ENCODE peak calls at places on chromosome 16, in six cellular contexts. I is tibial nerve, H is transverse colon, K is esophagus squamous epithelium, B is upper lobe of right lung, O is sigmoid colon. A is an unnamed sample.

GRCh38 chr16:17557480-17557879 is 86.7 kb upstream of the XYLT1 start:
- DNase-seq in K (no peak), B (no peak), O (no peak), I (no peak), H (no peak), A (no peak)

GRCh38 chr16:87851141-87851587 is 18.1 kb downstream of the SLC7A5 start:
- DNase-seq in O (no peak), B (no peak), K (no peak), I (no peak), H (no peak), A (no peak)

GRCh38 chr16:14232106-14232890 is 161.2 kb downstream of the MRTFB start:
- DNase-seq in B (no peak), I (no peak), O (no peak), K (no peak), H (no peak), A (no peak)

GRCh38 chr16:1047123-1047522 is 25.4 kb upstream of the SSTR5 start:
- DNase-seq in I (no peak), H (no peak), K (no peak), B (no peak), O (no peak), A (no peak)

GRCh38 chr16:11004957-11005610 is 60.7 kb downstream of the CLEC16A start:
- DNase-seq in I (no peak), O (no peak), K (no peak), H (no peak), B (no peak), A (no peak)

GRCh38 chr16:81697886-81698635 is 81.0 kb upstream of the PLCG2 start:
- DNase-seq in H (no peak), O (no peak), I (no peak), K (no peak), B (peak; percentile 50), A (no peak)

GRCh38 chr16:2980227-2981176 is at the start of gene PKMYT1:
- DNase-seq in O (peak; percentile 94), K (no peak), B (peak; percentile 96), H (peak; percentile 94), I (peak; percentile 78), A (peak; percentile 84)

GRCh38 chr16:70520612-70521297 is 2.6 kb downstream of the COG4 start:
- DNase-seq in I (no peak), H (no peak), K (no peak), B (no peak), O (no peak), A (no peak)

GRCh38 chr16:88917146-88917914 is 50.9 kb upstream of the PABPN1L start:
- DNase-seq in B (no peak), H (no peak), I (no peak), O (no peak), K (no peak), A (no peak)

GRCh38 chr16:57384248-57385070 is 12.2 kb downstream of the CX3CL1 start:
- DNase-seq in B (no peak), O (no peak), H (peak; percentile 69), K (no peak), I (no peak), A (no peak)

DNA sequence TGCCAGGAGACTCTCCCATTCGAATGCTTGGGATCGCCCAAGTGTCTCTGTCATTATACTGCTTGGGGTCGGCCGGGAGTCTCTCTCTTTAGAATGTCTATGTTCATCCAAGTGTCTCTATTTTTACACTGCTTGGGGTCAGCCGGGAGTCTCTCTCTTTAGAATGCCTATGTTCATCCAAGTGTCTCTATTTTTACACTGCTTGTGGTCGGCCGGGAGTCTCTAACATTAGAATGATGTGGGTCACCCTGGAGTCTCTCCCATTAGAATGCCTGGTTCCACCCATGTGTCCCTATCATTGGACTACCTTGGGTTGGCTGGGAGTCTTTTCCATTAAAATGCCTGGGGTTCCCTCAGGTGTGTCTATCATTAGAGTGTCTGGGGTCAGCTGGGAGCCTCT is 2230.4 kb downstream of the TP53TG3F start:
- DNase-seq in B (no peak), K (no peak), H (no peak), O (no peak), I (no peak), A (no peak)
- H3K9me3 ChIP-seq in B (peaks cover 18% of the 10 kb centered on the region), K (peaks cover 51% of the 10 kb centered on the region), H (peaks cover 14% of the 10 kb centered on the region), O (peaks cover 2% of the 10 kb centered on the region), I (no peaks in the 10 kb centered on the region), A (no peaks in the 10 kb centered on the region)

DNA sequence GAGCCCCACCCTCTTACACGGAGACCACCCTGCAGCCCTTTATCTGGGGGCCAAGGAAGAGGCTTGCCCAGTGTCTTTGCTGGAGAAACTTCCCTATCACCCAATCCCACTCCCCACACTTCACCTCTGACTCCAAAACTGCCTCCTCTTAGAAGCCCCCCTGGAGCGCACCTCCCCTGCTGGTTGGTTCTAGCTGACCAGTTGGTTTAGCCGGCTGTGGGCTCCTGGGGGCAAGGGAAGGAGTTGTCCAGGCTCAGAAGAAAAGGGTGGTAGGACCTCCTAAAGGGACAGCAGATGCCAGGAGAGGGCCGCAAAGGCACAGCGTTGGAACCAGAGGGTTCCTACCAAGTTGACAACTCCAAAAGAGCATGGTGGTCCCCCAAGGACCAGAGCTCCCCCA is 2.0 kb downstream of the BCAR1 start:
- DNase-seq in H (no peak), B (no peak), O (no peak), I (no peak), K (no peak), A (no peak)
- H3K4me3 ChIP-seq in H (no peak overlapping the region), B (peak overlapping the region; percentile 82), O (no peak overlapping the region), I (peak overlapping the region; percentile 81), K (peak overlapping the region; percentile 83), A (no peak overlapping the region)

GRCh38 chr16:35746281-35746962 is 2287.0 kb downstream of the TP53TG3F start:
- DNase-seq in H (no peak), I (no peak), K (no peak), O (no peak), B (no peak), A (no peak)

GRCh38 chr16:35749253-35750141 is 2290.1 kb downstream of the TP53TG3F start:
- DNase-seq in I (no peak), K (no peak), H (no peak), O (no peak), B (no peak), A (no peak)

GRCh38 chr16:35746963-35747657 is 2287.7 kb downstream of the TP53TG3F start:
- DNase-seq in B (no peak), I (no peak), H (no peak), K (no peak), O (no peak), A (no peak)

GRCh38 chr16:35748621-35749252 is 2289.3 kb downstream of the TP53TG3F start:
- DNase-seq in B (no peak), O (no peak), H (no peak), I (no peak), K (no peak), A (no peak)

GRCh38 chr16:35747658-35748455 is 2288.4 kb downstream of the TP53TG3F start:
- DNase-seq in I (no peak), H (no peak), B (no peak), K (no peak), O (no peak), A (no peak)
- H3K9me3 ChIP-seq in I (no peaks in the 10 kb centered on the region), H (peaks cover 8% of the 10 kb centered on the region), B (no peaks in the 10 kb centered on the region), K (peaks cover 35% of the 10 kb centered on the region), O (no peaks in the 10 kb centered on the region), A (no peaks in the 10 kb centered on the region)

GRCh38 chr16:85867189-85867588 is 31.8 kb upstream of the IRF8 start:
- DNase-seq in B (no peak), I (no peak), O (no peak), H (no peak), K (no peak), A (no peak)
- H3K4me3 ChIP-seq in B (no peak overlapping the region), I (no peak overlapping the region), O (no peak overlapping the region), H (no peak overlapping the region), K (no peak overlapping the region), A (no peak overlapping the region)

A was measured in HAP-1.